ENCODE peak calls at places on chromosomes 5 and 9, in seven cellular contexts. U, N, L, R, T, G and A are unnamed samples. For H3K27me3, the result is how much of the 10 kb centered on the place peaks cover.

GRCh38 chr9:35611230-35611797 is 6.3 kb downstream of the TESK1 start:
- DNase-seq in U (peak), N (no peak), L (peak), R (peak), T (peak), G (peak), A (no peak)

GRCh38 chr9:20620658-20621552 is 1.4 kb downstream of the MLLT3 start:
- DNase-seq in U (peak), N (no peak), L (peak), R (peak), T (peak), G (peak), A (no peak)

GRCh38 chr9:134783699-134784039 is 96.9 kb upstream of the FCN2 start:
- DNase-seq in U (peak), N (peak), L (no peak), R (no peak), T (no peak), G (no peak), A (no peak)

GRCh38 chr5:25707093-25707492 is 1062.3 kb upstream of the CDH10 start:
- DNase-seq in U (no peak), N (no peak), L (no peak), R (no peak), T (no peak), G (no peak), A (no peak)

GRCh38 chr5:75461679-75462078 is 49.8 kb downstream of the CERT1 start:
- DNase-seq in U (peak), N (no peak), L (no peak), R (peak), T (no peak), G (no peak), A (no peak)

GRCh38 chr5:33832414-33832813 is 59.4 kb downstream of the ADAMTS12 start:
- DNase-seq in U (no peak), N (no peak), L (no peak), R (no peak), T (no peak), G (no peak), A (no peak)

GRCh38 chr5:178399723-178400115 is 167.1 kb upstream of the PHYKPL start:
- DNase-seq in U (no peak), N (no peak), L (peak), R (no peak), T (no peak), G (no peak), A (no peak)

GRCh38 chr5:67425514-67425913 is 228.9 kb upstream of the CD180 start:
- DNase-seq in U (no peak), N (no peak), L (no peak), R (no peak), T (no peak), G (no peak), A (no peak)

GRCh38 chr5:37111426-37112382 is 137.5 kb downstream of the CPLANE1 start:
- DNase-seq in U (no peak), N (no peak), L (no peak), R (peak), T (no peak), G (no peak), A (no peak)

GRCh38 chr5:68648944-68649874 is 433.7 kb downstream of the PIK3R1 start:
- DNase-seq in U (no peak), N (no peak), L (peak), R (no peak), T (no peak), G (no peak), A (no peak)

GRCh38 chr9:118331622-118332045 is 627.4 kb downstream of the TLR4 start:
- DNase-seq in U (peak), N (no peak), L (peak), R (no peak), T (no peak), G (no peak), A (no peak)

GRCh38 chr5:16902846-16903245 is 33.2 kb downstream of the MYO10 start:
- DNase-seq in U (peak), N (no peak), L (peak), R (no peak), T (no peak), G (no peak), A (no peak)

GRCh38 chr9:136293476-136294077 is 10.3 kb downstream of the CCDC187 start:
- DNase-seq in U (no peak), N (no peak), L (no peak), R (no peak), T (no peak), G (no peak), A (no peak)
- H3K27me3 ChIP-seq in U (under half), N (under half), L (under half), R (under half), T (under half), G (under half), A (under half)

DNA sequence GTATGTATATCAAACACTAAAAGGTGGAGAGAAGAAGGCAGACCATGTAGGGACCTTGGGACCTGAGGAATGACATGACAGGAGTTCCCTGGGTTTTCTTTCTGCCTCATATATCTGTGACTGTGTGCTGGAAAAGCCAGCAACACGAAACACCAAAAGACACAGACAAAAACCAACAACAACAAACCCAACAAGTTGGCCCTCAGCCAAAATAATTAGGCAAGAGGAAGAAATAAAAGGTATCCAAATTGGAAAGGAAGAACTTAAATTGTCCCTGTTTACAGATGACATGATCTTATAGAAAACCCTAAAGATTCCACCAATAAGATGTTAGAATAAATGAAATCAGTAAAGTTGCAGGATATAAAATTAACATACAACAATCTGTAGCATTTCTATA is 21.7 kb downstream of the ABO start:
- DNase-seq in U (no peak), N (no peak), L (no peak), R (no peak), T (no peak), G (no peak), A (no peak)
- H3K27me3 ChIP-seq in U (under half), N (under half), L (under half), R (under half), T (under half), G (under half), A (under half)

GRCh38 chr9:95030920-95031662 is 286.4 kb downstream of the FANCC start:
- DNase-seq in U (no peak), N (no peak), L (no peak), R (no peak), T (no peak), G (no peak), A (no peak)
- H3K27me3 ChIP-seq in U (under half), N (under half), L (under half), R (under half), T (under half), G (under half), A (under half)

DNA sequence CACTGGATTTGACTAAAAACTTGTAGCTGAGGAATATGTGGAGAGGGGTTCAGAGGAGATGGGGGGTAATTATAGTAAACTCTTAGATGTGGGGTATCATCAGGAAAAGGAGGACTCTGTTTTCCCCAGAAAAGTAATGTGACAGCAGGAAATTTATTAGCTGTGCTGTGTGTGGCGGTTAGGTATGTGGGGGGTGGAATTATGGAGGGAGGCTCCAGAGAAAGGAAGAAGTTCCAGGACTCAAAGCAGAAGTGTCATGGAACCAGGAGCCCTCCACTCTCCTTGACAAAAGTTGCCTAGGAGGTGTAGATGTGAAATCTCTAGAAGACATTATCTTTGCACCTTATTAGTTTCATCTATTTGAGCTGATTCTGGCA is 18.0 kb downstream of the NR2F1 start:
- DNase-seq in U (no peak), N (no peak), L (no peak), R (no peak), T (no peak), G (no peak), A (no peak)
- H3K27me3 ChIP-seq in U (under half), N (under half), L (half or more), R (half or more), T (half or more), G (half or more), A (under half)

GRCh38 chr5:141655020-141655419 is 3.8 kb upstream of the FCHSD1 start:
- DNase-seq in U (no peak), N (no peak), L (no peak), R (no peak), T (no peak), G (no peak), A (no peak)

GRCh38 chr5:141654298-141654697 is 3.1 kb upstream of the FCHSD1 start:
- DNase-seq in U (peak), N (no peak), L (no peak), R (no peak), T (no peak), G (no peak), A (peak)

GRCh38 chr5:141657937-141658545 is 6.8 kb upstream of the FCHSD1 start:
- DNase-seq in U (peak), N (no peak), L (no peak), R (no peak), T (no peak), G (no peak), A (peak)

GRCh38 chr5:141651728-141652105 is 499 bp upstream of the FCHSD1 start:
- DNase-seq in U (no peak), N (no peak), L (no peak), R (no peak), T (no peak), G (no peak), A (no peak)

DNA sequence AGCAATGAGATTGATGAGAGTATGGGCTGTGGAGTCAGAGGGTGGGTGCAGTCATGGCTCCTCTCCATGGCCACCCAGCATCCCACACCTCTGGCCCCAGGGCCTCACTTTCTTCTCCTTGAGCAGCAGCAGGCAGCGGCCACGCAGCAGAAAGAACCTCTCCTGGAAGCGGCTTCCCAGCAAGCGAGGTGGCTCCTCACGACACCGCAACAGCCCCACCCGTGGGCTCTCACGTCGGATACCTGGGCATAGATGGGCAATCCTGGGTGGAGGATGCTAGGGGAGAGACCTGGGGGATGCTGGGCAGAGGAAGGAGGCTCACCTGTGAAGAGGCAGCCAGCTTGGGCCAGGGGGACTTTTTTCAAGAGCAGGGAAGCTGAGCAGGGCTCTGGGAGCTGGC is 5.2 kb upstream of the FCHSD1 start:
- DNase-seq in U (no peak), N (no peak), L (no peak), R (no peak), T (no peak), G (no peak), A (no peak)
- H3K27me3 ChIP-seq in U (under half), N (under half), L (under half), R (under half), T (under half), G (under half), A (under half)

GRCh38 chr5:3006526-3006925 is 255.0 kb upstream of the IRX2 start:
- DNase-seq in U (no peak), N (no peak), L (no peak), R (no peak), T (no peak), G (no peak), A (no peak)
- H3K27me3 ChIP-seq in U (under half), N (under half), L (under half), R (under half), T (under half), G (under half), A (under half)

DNA sequence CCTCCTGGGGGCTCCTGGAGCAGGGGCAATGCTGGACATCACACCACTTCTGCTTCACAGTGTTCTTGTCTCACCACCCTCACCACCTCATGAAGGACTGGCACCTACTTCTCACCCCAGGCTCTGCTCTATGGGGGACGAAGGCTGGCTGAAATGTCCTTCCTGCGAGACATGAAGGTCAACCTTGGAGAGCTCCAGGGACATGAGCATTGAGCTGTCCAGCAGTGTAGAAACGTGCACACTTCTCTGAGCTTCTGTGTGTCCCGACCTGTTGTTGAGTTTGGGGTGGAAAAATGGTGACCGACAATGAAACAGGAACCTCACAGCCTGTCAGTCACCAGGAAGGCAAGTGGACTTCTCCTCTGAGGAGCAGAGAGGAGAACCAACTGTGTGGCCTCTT is 68.6 kb upstream of the ADAMTS16 start:
- DNase-seq in U (no peak), N (no peak), L (no peak), R (no peak), T (no peak), G (no peak), A (no peak)
- H3K27me3 ChIP-seq in U (under half), N (under half), L (under half), R (under half), T (under half), G (under half), A (under half)

GRCh38 chr9:975740-976257 is 656 bp upstream of the DMRT3 start:
- DNase-seq in U (no peak), N (no peak), L (no peak), R (no peak), T (no peak), G (no peak), A (no peak)

GRCh38 chr9:973295-973842 is 3.1 kb upstream of the DMRT3 start:
- DNase-seq in U (no peak), N (no peak), L (no peak), R (no peak), T (no peak), G (no peak), A (no peak)

GRCh38 chr9:972512-973294 is 3.8 kb upstream of the DMRT3 start:
- DNase-seq in U (no peak), N (no peak), L (peak), R (no peak), T (no peak), G (no peak), A (no peak)

GRCh38 chr9:974993-975739 is 1.3 kb upstream of the DMRT3 start:
- DNase-seq in U (no peak), N (no peak), L (no peak), R (no peak), T (no peak), G (no peak), A (no peak)

DNA sequence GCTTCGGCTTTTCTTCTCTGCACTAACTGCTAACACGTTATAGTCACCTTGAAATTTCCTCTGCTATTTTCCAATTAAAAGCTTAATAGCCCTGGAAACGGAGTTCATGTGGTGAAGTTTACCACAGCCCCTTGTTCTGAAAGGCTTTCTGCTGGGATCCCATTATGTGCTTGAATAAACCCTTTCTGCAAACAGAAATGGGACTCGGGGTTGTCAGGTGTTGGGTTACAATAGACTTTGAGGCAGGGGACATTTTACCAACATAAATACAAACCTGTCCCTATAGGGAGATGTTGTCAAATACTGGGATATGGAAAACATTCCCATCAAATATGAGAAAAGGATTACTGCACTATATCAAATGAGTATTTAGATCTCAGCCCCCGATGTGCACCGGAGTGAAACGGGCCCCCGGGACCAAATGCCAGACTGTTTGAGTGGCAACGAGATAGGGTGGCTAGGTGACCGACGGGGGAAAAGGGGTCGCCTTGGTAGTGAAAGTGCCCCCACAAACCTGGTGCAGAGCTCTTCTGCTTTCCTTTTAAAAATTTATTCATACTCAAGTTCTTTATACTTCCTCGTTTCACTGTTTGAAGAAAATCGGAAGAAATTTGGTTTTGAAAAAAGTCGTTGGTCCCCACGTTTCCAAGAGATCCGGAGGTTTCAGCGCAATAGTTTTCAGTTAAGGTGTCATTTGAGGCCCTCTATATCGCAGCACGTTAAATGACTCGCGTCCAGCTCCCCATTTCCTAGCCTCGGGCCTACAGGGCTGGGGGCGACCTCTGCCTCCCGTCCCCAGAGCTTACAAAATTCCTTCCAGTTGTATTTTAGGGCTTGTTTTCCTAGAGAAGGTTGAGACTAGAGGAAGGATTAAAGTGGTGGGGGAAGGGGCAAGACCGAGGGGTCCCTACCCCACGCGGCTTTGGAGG is 2.1 kb upstream of the DMRT3 start:
- DNase-seq in U (no peak), N (no peak), L (no peak), R (no peak), T (no peak), G (no peak), A (no peak)
- H3K27me3 ChIP-seq in U (half or more), N (under half), L (half or more), R (under half), T (half or more), G (half or more), A (half or more)